ENCODE peak calls at places on chromosome 22, in four cellular contexts. U is sigmoid colon, D is stomach, X is ovary. N is an unnamed sample.

GRCh38 chr22:28179392-28179791 is 260.3 kb upstream of the PITPNB start:
- DNase-seq in X (no peak), U (no peak), D (no peak), N (peak; percentile 25)

GRCh38 chr22:45207981-45208664 is 32.6 kb downstream of the KIAA0930 start:
- DNase-seq in X (no peak), D (no peak), U (peak; percentile 57), N (no peak)

GRCh38 chr22:44242946-44243724 is 62.4 kb downstream of the PARVG start:
- DNase-seq in U (no peak), X (no peak), D (peak; percentile 14), N (no peak)

GRCh38 chr22:44405661-44406060 is 92.4 kb downstream of the RTL6 start:
- DNase-seq in U (peak; percentile 37), X (peak; percentile 13), D (no peak), N (peak; percentile 31)

GRCh38 chr22:36027579-36027959 is 1.1 kb downstream of the RBFOX2 start:
- DNase-seq in D (no peak), U (peak; percentile 67), X (peak; percentile 42), N (no peak)

GRCh38 chr22:26579331-26579886 is 10.5 kb downstream of the TPST2 start:
- DNase-seq in X (no peak), U (no peak), D (peak; percentile 35), N (no peak)

GRCh38 chr22:34814260-34814659 is 251.7 kb upstream of the ISX start:
- DNase-seq in D (no peak), X (no peak), U (no peak), N (no peak)

GRCh38 chr22:19663286-19663815 is 51.0 kb upstream of the SEPTIN5 start:
- DNase-seq in D (peak; percentile 80), U (no peak), X (peak; percentile 58), N (no peak)

GRCh38 chr22:44091021-44091721 is 67.1 kb downstream of the PARVB start:
- DNase-seq in X (no peak), U (peak; percentile 62), D (no peak), N (no peak)

GRCh38 chr22:43094085-43094484 is 4.9 kb upstream of the TTLL1 start:
- DNase-seq in D (peak; percentile 53), X (no peak), U (no peak), N (peak; percentile 54)

GRCh38 chr22:37501176-37501609 is 15.0 kb upstream of the MFNG start:
- DNase-seq in D (no peak), X (peak; percentile 76), U (no peak), N (peak; percentile 75)

GRCh38 chr22:21643533-21644357 is 1.6 kb downstream of the SDF2L1 start:
- DNase-seq in U (no peak), X (no peak), D (no peak), N (no peak)

GRCh38 chr22:26648011-26648497 is 9.3 kb upstream of the MIAT start:
- DNase-seq in X (no peak), D (no peak), U (no peak), N (no peak)

GRCh38 chr22:35894464-35894878 is 134.2 kb downstream of the RBFOX2 start:
- DNase-seq in U (peak; percentile 87), D (no peak), X (peak; percentile 46), N (no peak)

GRCh38 chr22:19133561-19133960 is 2.5 kb downstream of the TSSK2 start:
- DNase-seq in D (no peak), X (no peak), U (no peak), N (no peak)

GRCh38 chr22:36467946-36468345 is 13.5 kb downstream of the TXN2 start:
- DNase-seq in U (no peak), D (no peak), X (no peak), N (no peak)

GRCh38 chr22:36257308-36257707 is 4.4 kb downstream of the APOL1 start:
- DNase-seq in X (no peak), U (no peak), D (no peak), N (no peak)

GRCh38 chr22:24595863-24596262 is 3.0 kb upstream of the LRRC75B start:
- DNase-seq in U (peak; percentile 46), D (no peak), X (no peak), N (no peak)

GRCh38 chr22:24599514-24599913 is 3.5 kb upstream of the GGT1 start:
- DNase-seq in U (peak; percentile 57), D (no peak), X (no peak), N (no peak)

GRCh38 chr22:24601217-24602104 is 1.5 kb upstream of the GGT1 start:
- DNase-seq in U (no peak), X (no peak), D (peak; percentile 97), N (peak; percentile 92)
- TF ChIP-seq POLR2A in U (no peak), X (no peak), D (no peak), N (no peak)

DNA sequence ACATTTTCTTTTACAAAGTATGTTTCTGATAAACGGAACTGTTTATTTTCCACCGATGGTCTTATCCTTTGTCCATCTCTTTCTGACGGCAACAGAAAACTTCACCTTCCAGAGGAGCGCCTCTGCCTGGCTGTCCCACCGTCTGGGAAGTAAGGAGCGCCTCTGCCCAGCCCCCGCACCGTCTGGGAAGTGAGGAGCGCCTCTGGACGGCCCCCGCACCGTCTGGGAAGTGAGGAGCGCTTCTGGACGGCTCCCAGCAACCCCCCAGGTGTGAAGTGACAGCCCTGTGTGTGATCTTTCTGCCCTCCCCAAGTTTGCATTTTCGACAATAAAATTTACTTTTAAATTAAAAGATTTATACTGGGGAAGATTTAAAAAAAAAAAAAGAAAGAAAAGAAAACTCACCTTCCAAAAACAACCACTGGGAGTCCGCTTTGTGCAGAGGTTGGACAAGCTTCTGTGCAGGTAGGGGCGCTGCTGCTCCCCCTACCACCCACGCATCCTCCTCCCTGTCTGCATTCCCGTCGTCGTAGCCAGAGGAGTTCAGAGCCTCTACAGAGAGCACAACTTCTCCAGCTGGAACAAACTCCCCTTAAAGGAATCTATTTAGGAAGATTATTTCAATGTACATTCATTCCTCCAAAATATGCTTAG is 1.0 kb upstream of the APOBEC3B start:
- DNase-seq in X (peak; percentile 68), U (no peak), D (no peak), N (no peak)
- TF ChIP-seq CTCF in X (no peak), U (no peak), D (no peak), N (peak; percentile 12)

DNA sequence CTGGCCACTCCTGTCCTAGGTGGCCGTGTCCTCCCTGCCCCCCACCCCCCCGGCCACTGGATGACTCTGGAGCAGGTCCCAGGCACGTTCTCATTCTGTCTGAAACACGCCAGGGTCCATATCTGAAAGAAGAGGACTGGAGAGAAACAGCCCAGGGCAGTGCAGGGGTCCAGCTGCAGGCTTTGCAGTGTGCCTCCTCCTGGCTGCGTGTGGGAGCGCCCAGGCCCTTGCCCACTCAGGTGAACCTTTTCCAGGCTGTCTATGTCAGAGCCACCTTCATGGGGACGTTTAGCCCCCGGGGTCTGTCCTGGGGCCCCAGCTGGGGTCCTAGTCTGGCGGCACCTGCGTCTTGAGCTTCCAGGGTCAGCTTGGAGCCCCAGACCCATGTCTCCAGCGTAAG is 15.6 kb downstream of the GRAMD4 start:
- DNase-seq in X (no peak), U (no peak), D (no peak), N (no peak)
- H3K4me1 ChIP-seq in X (no peaks in the 10 kb centered on the region), U (peaks cover 14% of the 10 kb centered on the region), D (peaks cover 45% of the 10 kb centered on the region), N (peaks cover 5% of the 10 kb centered on the region)

DNA sequence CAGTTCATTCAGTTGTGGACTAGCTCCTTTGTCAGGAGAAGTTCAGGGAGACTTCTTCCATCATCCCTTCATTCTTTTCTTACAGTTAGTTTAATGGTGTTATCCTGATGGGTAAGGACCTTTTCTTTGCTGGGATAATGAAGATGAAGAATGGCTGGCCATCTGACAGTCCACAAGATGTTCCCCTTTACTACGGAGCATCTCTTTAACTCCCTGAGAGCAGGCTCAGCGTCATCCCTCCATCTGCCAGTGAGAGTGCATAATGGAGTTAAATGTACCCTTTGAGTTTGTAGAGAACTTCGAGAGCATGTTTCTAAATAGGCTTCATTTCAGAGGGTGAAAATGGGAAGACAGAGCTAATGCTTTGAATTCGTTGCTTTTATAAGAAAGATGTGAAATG is 1.6 kb downstream of the EP300 start:
- DNase-seq in U (no peak), D (no peak), X (no peak), N (no peak)
- TF ChIP-seq POLR2A in U (no peak), D (no peak), X (no peak), N (no peak)

GRCh38 chr22:40654522-40655167 is 18.1 kb upstream of the MRTFA start:
- DNase-seq in X (peak; percentile 55), U (peak; percentile 76), D (peak; percentile 64), N (peak; percentile 80)
- TF ChIP-seq CTCF in X (no peak), U (peak; percentile 18), D (peak; percentile 7), N (peak; percentile 46)

GRCh38 chr22:50507421-50507990 is at the start of gene LMF2:
- DNase-seq in D (peak; percentile 94), U (peak; percentile 94), X (peak; percentile 96), N (peak; percentile 91)

GRCh38 chr22:50504245-50505211 is 3.0 kb downstream of the LMF2 start:
- DNase-seq in D (no peak), U (no peak), X (no peak), N (no peak)

GRCh38 chr22:50506611-50507420 is 686 bp downstream of the LMF2 start:
- DNase-seq in X (peak; percentile 70), U (peak; percentile 82), D (no peak), N (peak; percentile 56)

GRCh38 chr22:50505276-50505775 is 2.2 kb downstream of the LMF2 start:
- DNase-seq in X (no peak), U (no peak), D (no peak), N (no peak)

GRCh38 chr22:50505776-50506610 is 1.5 kb downstream of the LMF2 start:
- DNase-seq in X (peak; percentile 58), U (peak; percentile 66), D (no peak), N (peak; percentile 44)
- H3K4me1 ChIP-seq in X (peaks cover 13% of the 10 kb centered on the region), U (peaks cover 26% of the 10 kb centered on the region), D (peaks cover 44% of the 10 kb centered on the region), N (peaks cover 5% of the 10 kb centered on the region)

DNA sequence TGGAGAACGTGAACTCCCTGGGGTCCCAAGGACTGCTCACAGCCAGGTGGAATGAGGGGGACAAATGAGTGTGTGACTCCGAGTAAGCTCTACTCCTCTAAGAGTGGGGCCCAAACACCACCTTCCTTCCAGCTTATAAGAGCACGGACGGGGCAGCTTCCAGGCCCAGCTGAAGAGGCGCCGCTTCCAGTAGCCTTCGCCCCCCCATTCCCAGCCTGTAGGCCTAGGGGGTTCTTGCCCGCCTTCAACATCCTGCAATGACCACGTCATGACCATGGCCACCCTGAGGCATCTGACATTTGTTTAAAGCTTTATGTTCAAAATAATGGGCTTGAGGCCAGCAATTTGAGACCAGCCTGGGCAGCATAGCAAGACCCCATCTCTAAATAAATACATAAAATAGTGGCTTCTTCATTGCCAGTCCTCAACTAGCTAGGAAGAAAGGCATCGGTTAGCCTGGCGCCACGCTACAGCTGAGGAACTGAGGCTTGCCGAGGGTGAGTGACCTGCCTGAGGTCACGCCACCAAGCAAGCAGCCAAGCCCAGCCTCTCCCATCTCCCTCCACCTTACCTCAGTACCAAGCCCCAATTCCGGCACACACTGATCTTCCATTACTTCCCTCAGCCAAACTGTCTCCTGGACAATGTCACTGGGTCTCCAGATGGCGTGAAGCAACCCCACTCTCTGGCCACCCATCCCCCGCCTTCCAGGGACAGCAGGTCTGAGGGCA is 7.8 kb upstream of the TNFRSF13C start:
- DNase-seq in D (no peak), U (no peak), X (no peak), N (no peak)
- TF ChIP-seq POLR2A in D (no peak), U (no peak), X (no peak), N (no peak)

GRCh38 chr22:22709719-22710445 is 65.5 kb downstream of the GGTLC2 start:
- DNase-seq in D (no peak), X (no peak), U (no peak), N (peak; percentile 69)
- TF ChIP-seq CTCF in D (no peak), X (no peak), U (no peak), N (peak; percentile 70)

GRCh38 chr22:46250035-46250782 is at the start of gene CDPF1:
- DNase-seq in X (peak; percentile 90), U (peak; percentile 94), D (peak; percentile 94), N (peak; percentile 94)
- H3K4me1 ChIP-seq in X (peaks cover 10% of the 10 kb centered on the region), U (peaks cover 41% of the 10 kb centered on the region), D (peaks cover 47% of the 10 kb centered on the region), N (peaks cover 8% of the 10 kb centered on the region)

GRCh38 chr22:47196493-47196849 is 434.0 kb downstream of the TBC1D22A start:
- DNase-seq in U (peak; percentile 2), X (no peak), D (peak; percentile 7), N (no peak)
- TF ChIP-seq POLR2A in U (no peak), X (no peak), D (no peak), N (no peak)